ENCODE peak calls at places on chromosomes 5 and 9, in nine cellular contexts. One of them, this sample, is unnamed.

GRCh38 chr9:137267933-137268355 is 9.6 kb upstream of the TOR4A start:
- DNase-seq in H4: no peak
- DNase-seq in NCI-H1092: no peak
- DNase-seq in stimulated activated CD8-positive, alpha-beta memory T cell treated with anti-CD3 and anti-CD28 coated beads, Interleukin-15, amount 100 ng/mL, for 24 hours: no peak
- DNase-seq in stomach: no peak
- DNase-seq in anterior cingulate cortex: no peak
- DNase-seq in T47D: no peak
- DNase-seq in smooth muscle cell of the brain vasculature: no peak
- DNase-seq in HFFc6: no peak
- DNase-seq in this sample: no peak

GRCh38 chr5:138230981-138231589 is 18.0 kb upstream of the CDC23 start:
- DNase-seq in H4: peak
- DNase-seq in NCI-H1092: no peak
- DNase-seq in stimulated activated CD8-positive, alpha-beta memory T cell treated with anti-CD3 and anti-CD28 coated beads, Interleukin-15, amount 100 ng/mL, for 24 hours: no peak
- DNase-seq in stomach: peak
- DNase-seq in anterior cingulate cortex: no peak
- DNase-seq in T47D: peak
- DNase-seq in smooth muscle cell of the brain vasculature: no peak
- DNase-seq in HFFc6: peak
- DNase-seq in this sample: peak

GRCh38 chr9:90020277-90020871 is 415.6 kb downstream of the GADD45G start:
- DNase-seq in H4: no peak
- DNase-seq in NCI-H1092: no peak
- DNase-seq in stimulated activated CD8-positive, alpha-beta memory T cell treated with anti-CD3 and anti-CD28 coated beads, Interleukin-15, amount 100 ng/mL, for 24 hours: no peak
- DNase-seq in stomach: no peak
- DNase-seq in anterior cingulate cortex: no peak
- DNase-seq in T47D: peak
- DNase-seq in smooth muscle cell of the brain vasculature: no peak
- DNase-seq in HFFc6: no peak
- DNase-seq in this sample: peak

GRCh38 chr5:102758576-102758975 is 3.5 kb downstream of the PAM start:
- DNase-seq in H4: no peak
- DNase-seq in NCI-H1092: no peak
- DNase-seq in stimulated activated CD8-positive, alpha-beta memory T cell treated with anti-CD3 and anti-CD28 coated beads, Interleukin-15, amount 100 ng/mL, for 24 hours: no peak
- DNase-seq in stomach: no peak
- DNase-seq in anterior cingulate cortex: no peak
- DNase-seq in T47D: no peak
- DNase-seq in smooth muscle cell of the brain vasculature: no peak
- DNase-seq in HFFc6: no peak
- DNase-seq in this sample: no peak

GRCh38 chr5:40716000-40716399 is 36.3 kb downstream of the PTGER4 start:
- DNase-seq in H4: no peak
- DNase-seq in NCI-H1092: no peak
- DNase-seq in stimulated activated CD8-positive, alpha-beta memory T cell treated with anti-CD3 and anti-CD28 coated beads, Interleukin-15, amount 100 ng/mL, for 24 hours: no peak
- DNase-seq in stomach: no peak
- DNase-seq in anterior cingulate cortex: peak
- DNase-seq in T47D: peak
- DNase-seq in smooth muscle cell of the brain vasculature: no peak
- DNase-seq in HFFc6: no peak
- DNase-seq in this sample: no peak

GRCh38 chr5:120396186-120396585 is 67.9 kb upstream of the PRR16 start:
- DNase-seq in H4: no peak
- DNase-seq in NCI-H1092: no peak
- DNase-seq in stimulated activated CD8-positive, alpha-beta memory T cell treated with anti-CD3 and anti-CD28 coated beads, Interleukin-15, amount 100 ng/mL, for 24 hours: no peak
- DNase-seq in stomach: no peak
- DNase-seq in anterior cingulate cortex: no peak
- DNase-seq in T47D: no peak
- DNase-seq in smooth muscle cell of the brain vasculature: no peak
- DNase-seq in HFFc6: peak
- DNase-seq in this sample: no peak

GRCh38 chr5:79552984-79553383 is 39.0 kb upstream of the HOMER1 start:
- DNase-seq in H4: no peak
- DNase-seq in NCI-H1092: no peak
- DNase-seq in stimulated activated CD8-positive, alpha-beta memory T cell treated with anti-CD3 and anti-CD28 coated beads, Interleukin-15, amount 100 ng/mL, for 24 hours: no peak
- DNase-seq in stomach: no peak
- DNase-seq in anterior cingulate cortex: no peak
- DNase-seq in T47D: no peak
- DNase-seq in smooth muscle cell of the brain vasculature: peak
- DNase-seq in HFFc6: peak
- DNase-seq in this sample: no peak

GRCh38 chr9:133737774-133738038 is 446 bp downstream of the SARDH start:
- DNase-seq in H4: no peak
- DNase-seq in NCI-H1092: no peak
- DNase-seq in stimulated activated CD8-positive, alpha-beta memory T cell treated with anti-CD3 and anti-CD28 coated beads, Interleukin-15, amount 100 ng/mL, for 24 hours: no peak
- DNase-seq in stomach: no peak
- DNase-seq in anterior cingulate cortex: no peak
- DNase-seq in T47D: no peak
- DNase-seq in smooth muscle cell of the brain vasculature: no peak
- DNase-seq in HFFc6: no peak
- DNase-seq in this sample: no peak

GRCh38 chr5:24385617-24386016 is 259.2 kb downstream of the CDH10 start:
- DNase-seq in H4: no peak
- DNase-seq in NCI-H1092: no peak
- DNase-seq in stimulated activated CD8-positive, alpha-beta memory T cell treated with anti-CD3 and anti-CD28 coated beads, Interleukin-15, amount 100 ng/mL, for 24 hours: no peak
- DNase-seq in stomach: no peak
- DNase-seq in anterior cingulate cortex: no peak
- DNase-seq in T47D: no peak
- DNase-seq in smooth muscle cell of the brain vasculature: no peak
- DNase-seq in HFFc6: no peak
- DNase-seq in this sample: no peak

GRCh38 chr9:2257530-2257929 is 242.4 kb downstream of the SMARCA2 start:
- DNase-seq in H4: no peak
- DNase-seq in NCI-H1092: peak
- DNase-seq in stimulated activated CD8-positive, alpha-beta memory T cell treated with anti-CD3 and anti-CD28 coated beads, Interleukin-15, amount 100 ng/mL, for 24 hours: no peak
- DNase-seq in stomach: no peak
- DNase-seq in anterior cingulate cortex: no peak
- DNase-seq in T47D: no peak
- DNase-seq in smooth muscle cell of the brain vasculature: no peak
- DNase-seq in HFFc6: no peak
- DNase-seq in this sample: no peak

This sample was measured in trophoblast cell.